ENCODE peak calls at places on chromosomes 3 and 15, in nine cellular contexts. S, K, A, C, Q, U, N, R and F are unnamed samples.

GRCh38 chr15:68492855-68493254 is 60.9 kb upstream of the ITGA11 start:
- DNase-seq in S (peak; percentile 68), K (no peak), A (no peak), C (no peak), Q (no peak), U (peak; percentile 17), N (no peak), R (no peak), F (no peak)

GRCh38 chr3:47001731-47002489 is 22.4 kb downstream of the NBEAL2 start:
- DNase-seq in S (no peak), K (no peak), A (no peak), C (no peak), Q (no peak), U (no peak), N (no peak), R (no peak), F (no peak)

GRCh38 chr3:185712337-185712736 is 112.5 kb downstream of the IGF2BP2 start:
- DNase-seq in S (peak; percentile 36), K (no peak), A (no peak), C (no peak), Q (no peak), U (no peak), N (no peak), R (no peak), F (no peak)

GRCh38 chr3:127565711-127566110 is 24.8 kb downstream of the TPRA1 start:
- DNase-seq in S (no peak), K (no peak), A (no peak), C (no peak), Q (no peak), U (no peak), N (no peak), R (no peak), F (no peak)

GRCh38 chr15:77021803-77022381 is 27.0 kb downstream of the PSTPIP1 start:
- DNase-seq in S (peak; percentile 80), K (peak; percentile 41), A (no peak), C (no peak), Q (no peak), U (no peak), N (no peak), R (no peak), F (no peak)

GRCh38 chr15:64464271-64465005 is 4.1 kb downstream of the ZNF609 start:
- DNase-seq in S (peak; percentile 29), K (no peak), A (no peak), C (no peak), Q (no peak), U (no peak), N (peak; percentile 78), R (no peak), F (no peak)

GRCh38 chr15:51992953-51993352 is 21.4 kb upstream of the LEO1 start:
- DNase-seq in S (no peak), K (no peak), A (no peak), C (no peak), Q (no peak), U (no peak), N (no peak), R (no peak), F (no peak)

GRCh38 chr15:33283603-33284002 is 27.2 kb upstream of the RYR3 start:
- DNase-seq in S (no peak), K (no peak), A (no peak), C (no peak), Q (no peak), U (no peak), N (no peak), R (no peak), F (no peak)

GRCh38 chr3:12363397-12364195 is 74.7 kb downstream of the PPARG start:
- DNase-seq in S (no peak), K (no peak), A (peak; percentile 40), C (no peak), Q (no peak), U (no peak), N (no peak), R (no peak), F (no peak)

GRCh38 chr3:36405193-36405592 is 24.9 kb downstream of the STAC start:
- DNase-seq in S (no peak), K (no peak), A (no peak), C (no peak), Q (no peak), U (no peak), N (no peak), R (no peak), F (no peak)

GRCh38 chr15:57146394-57147140 is 228.1 kb downstream of the TCF12 start:
- DNase-seq in S (peak; percentile 85), K (no peak), A (no peak), C (no peak), Q (peak; percentile 41), U (no peak), N (peak; percentile 81), R (no peak), F (no peak)

GRCh38 chr3:8301977-8302589 is 199.5 kb upstream of the LMCD1 start:
- DNase-seq in S (peak; percentile 68), K (no peak), A (peak; percentile 32), C (no peak), Q (no peak), U (no peak), N (peak; percentile 45), R (no peak), F (no peak)